ENCODE peak calls at places on chromosomes 11 and 22, in four cellular contexts. One of them, this sample, is unnamed.
A peak's percentile ranks its signal among the peaks of the same experiment; 100 is the strongest.

GRCh38 chr11:70002433-70002832 is 75.7 kb upstream of the ANO1 start:
- DNase-seq in prostate gland: no peak
- DNase-seq in MM.1S: no peak
- DNase-seq in hepatocyte: no peak
- DNase-seq in this sample: no peak

GRCh38 chr22:34855471-34855870 is 210.5 kb upstream of the ISX start:
- DNase-seq in prostate gland: no peak
- DNase-seq in MM.1S: no peak
- DNase-seq in hepatocyte: no peak
- DNase-seq in this sample: no peak

GRCh38 chr11:10752061-10752460 is 1.0 kb downstream of the CTR9 start:
- DNase-seq in hepatocyte: no peak
- DNase-seq in MM.1S: no peak
- DNase-seq in prostate gland: no peak
- DNase-seq in this sample: no peak

GRCh38 chr11:47946682-47947575 is 33.4 kb upstream of the PTPRJ start:
- DNase-seq in hepatocyte: peak; percentile 79
- DNase-seq in MM.1S: no peak
- DNase-seq in prostate gland: peak; percentile 78
- DNase-seq in this sample: no peak

GRCh38 chr22:43345356-43345755 is 2.2 kb upstream of the SCUBE1 start:
- DNase-seq in hepatocyte: no peak
- DNase-seq in prostate gland: no peak
- DNase-seq in MM.1S: no peak
- DNase-seq in this sample: no peak

GRCh38 chr11:104665631-104666030 is 232.6 kb downstream of the CASP12 start:
- DNase-seq in MM.1S: no peak
- DNase-seq in prostate gland: peak; percentile 4
- DNase-seq in hepatocyte: no peak
- DNase-seq in this sample: peak; percentile 17

GRCh38 chr11:15206791-15207190 is 92.1 kb downstream of the INSC start:
- DNase-seq in MM.1S: no peak
- DNase-seq in prostate gland: no peak
- DNase-seq in hepatocyte: no peak
- DNase-seq in this sample: no peak

GRCh38 chr11:15146271-15147003 is 31.7 kb downstream of the INSC start:
- DNase-seq in MM.1S: no peak
- DNase-seq in hepatocyte: no peak
- DNase-seq in prostate gland: no peak
- DNase-seq in this sample: no peak

GRCh38 chr11:67600324-67601029 is 6.3 kb upstream of the NDUFV1 start:
- DNase-seq in hepatocyte: no peak
- DNase-seq in prostate gland: no peak
- DNase-seq in MM.1S: peak; percentile 72
- DNase-seq in this sample: no peak

GRCh38 chr11:125946712-125947418 is 1.0 kb downstream of the VSIG10L2 start:
- DNase-seq in hepatocyte: no peak
- DNase-seq in MM.1S: no peak
- DNase-seq in prostate gland: no peak
- DNase-seq in this sample: no peak

GRCh38 chr22:45997775-45998637 is 21.0 kb upstream of the WNT7B start:
- DNase-seq in MM.1S: peak; percentile 1
- DNase-seq in prostate gland: no peak
- DNase-seq in hepatocyte: no peak
- DNase-seq in this sample: no peak

GRCh38 chr11:96341237-96342130 is 1.5 kb downstream of the MAML2 start:
- DNase-seq in MM.1S: peak; percentile 85
- DNase-seq in prostate gland: peak; percentile 49
- DNase-seq in hepatocyte: peak; percentile 57
- DNase-seq in this sample: peak; percentile 35

GRCh38 chr11:47004595-47005033 is 68.1 kb downstream of the CSTPP1 start:
- DNase-seq in hepatocyte: peak; percentile 91
- DNase-seq in MM.1S: peak; percentile 21
- DNase-seq in prostate gland: peak; percentile 82
- DNase-seq in this sample: peak; percentile 19

GRCh38 chr11:125083312-125084056 is 20.4 kb downstream of the SLC37A2 start:
- DNase-seq in prostate gland: no peak
- DNase-seq in MM.1S: no peak
- DNase-seq in hepatocyte: no peak
- DNase-seq in this sample: no peak

GRCh38 chr11:121416909-121417567 is 35.1 kb upstream of the SORL1 start:
- DNase-seq in hepatocyte: peak; percentile 71
- DNase-seq in MM.1S: no peak
- DNase-seq in prostate gland: peak; percentile 91
- DNase-seq in this sample: peak; percentile 96

GRCh38 chr22:29580200-29580810 is 608 bp downstream of the NIPSNAP1 start:
- DNase-seq in hepatocyte: peak; percentile 71
- DNase-seq in MM.1S: no peak
- DNase-seq in prostate gland: no peak
- DNase-seq in this sample: peak; percentile 28

GRCh38 chr22:42758929-42759629 is 38.4 kb upstream of the A4GALT start:
- DNase-seq in prostate gland: no peak
- DNase-seq in hepatocyte: no peak
- DNase-seq in MM.1S: no peak
- DNase-seq in this sample: no peak

GRCh38 chr11:65553301-65554001 is 4.7 kb downstream of the LTBP3 start:
- DNase-seq in MM.1S: peak; percentile 90
- DNase-seq in prostate gland: no peak
- DNase-seq in hepatocyte: no peak
- DNase-seq in this sample: peak; percentile 96

GRCh38 chr11:57800444-57801184 is 39.0 kb downstream of the CTNND1 start:
- DNase-seq in MM.1S: peak; percentile 61
- DNase-seq in prostate gland: peak; percentile 78
- DNase-seq in hepatocyte: peak; percentile 82
- DNase-seq in this sample: peak; percentile 45

GRCh38 chr11:86627776-86628455 is 44.5 kb downstream of the ME3 start:
- DNase-seq in MM.1S: no peak
- DNase-seq in prostate gland: no peak
- DNase-seq in hepatocyte: no peak
- DNase-seq in this sample: no peak

GRCh38 chr11:74541466-74541865 is 47.9 kb upstream of the LIPT2 start:
- DNase-seq in hepatocyte: no peak
- DNase-seq in prostate gland: no peak
- DNase-seq in MM.1S: no peak
- DNase-seq in this sample: no peak
- H3K27me3 ChIP-seq in hepatocyte: no peaks in the 10 kb centered on the region
- H3K27me3 ChIP-seq in prostate gland: no peaks in the 10 kb centered on the region
- H3K27me3 ChIP-seq in MM.1S: no peaks in the 10 kb centered on the region
- H3K27me3 ChIP-seq in this sample: no peaks in the 10 kb centered on the region

DNA sequence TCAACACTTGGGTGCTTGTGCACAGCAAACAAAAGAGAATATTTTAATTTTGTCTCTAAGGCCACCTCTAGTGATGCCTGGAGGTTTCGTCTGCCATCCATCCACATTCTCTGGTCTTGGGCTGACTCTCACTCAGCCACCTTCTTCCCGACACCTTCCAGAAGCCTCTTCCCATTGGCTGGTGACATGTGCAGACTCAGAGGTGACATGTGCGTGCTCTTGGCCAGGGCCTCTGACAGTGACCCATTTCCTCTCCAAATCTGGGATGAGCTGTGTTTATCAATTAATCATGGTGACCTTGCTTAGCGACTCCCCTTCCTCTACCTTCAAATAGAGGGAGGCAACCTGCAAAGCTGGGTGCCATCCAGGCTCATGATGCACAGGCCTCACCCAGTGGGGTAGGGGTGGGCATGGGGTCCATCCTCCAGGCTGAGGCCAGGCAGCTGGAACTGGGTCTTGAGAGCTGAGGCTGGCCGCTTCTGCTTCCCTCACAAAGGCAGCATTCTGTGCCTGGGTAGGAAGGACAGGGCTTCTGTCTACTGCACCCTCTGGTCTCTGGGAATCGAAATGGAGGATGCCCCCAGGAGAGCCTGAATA is 91.8 kb downstream of the DHCR7 start:
- DNase-seq in prostate gland: no peak
- DNase-seq in MM.1S: no peak
- DNase-seq in hepatocyte: no peak
- DNase-seq in this sample: no peak
- H3K27me3 ChIP-seq in prostate gland: no peaks in the 10 kb centered on the region
- H3K27me3 ChIP-seq in MM.1S: peaks cover 59% of the 10 kb centered on the region
- H3K27me3 ChIP-seq in hepatocyte: no peaks in the 10 kb centered on the region
- H3K27me3 ChIP-seq in this sample: no peaks in the 10 kb centered on the region

DNA sequence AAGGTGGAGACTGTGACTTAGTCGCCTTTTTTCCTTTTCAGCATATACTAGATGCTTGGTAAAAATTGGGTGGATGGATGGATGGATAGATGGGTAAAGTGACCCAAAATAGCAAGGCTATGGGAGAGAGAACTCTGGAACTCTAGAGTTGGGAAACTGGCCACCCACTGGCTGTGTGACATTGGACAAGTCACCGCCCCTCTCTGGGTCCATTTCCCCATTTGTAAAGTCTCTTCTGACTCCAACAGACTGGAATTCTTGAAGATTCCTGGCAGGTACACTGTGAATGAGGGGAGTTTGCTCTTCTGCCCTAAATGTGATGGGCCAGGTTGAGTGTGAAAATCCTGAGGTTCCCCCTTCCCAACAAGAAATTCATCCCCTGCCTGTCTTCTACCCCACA is 8.0 kb downstream of the TKFC start:
- DNase-seq in MM.1S: no peak
- DNase-seq in hepatocyte: no peak
- DNase-seq in prostate gland: no peak
- DNase-seq in this sample: no peak
- H3K27me3 ChIP-seq in MM.1S: no peaks in the 10 kb centered on the region
- H3K27me3 ChIP-seq in hepatocyte: no peaks in the 10 kb centered on the region
- H3K27me3 ChIP-seq in prostate gland: no peaks in the 10 kb centered on the region
- H3K27me3 ChIP-seq in this sample: no peaks in the 10 kb centered on the region

GRCh38 chr22:27880778-27881394 is 38.2 kb downstream of the PITPNB start:
- DNase-seq in prostate gland: peak; percentile 55
- DNase-seq in hepatocyte: peak; percentile 79
- DNase-seq in MM.1S: peak; percentile 57
- DNase-seq in this sample: peak; percentile 28

GRCh38 chr22:27877501-27877900 is 41.6 kb downstream of the PITPNB start:
- DNase-seq in MM.1S: peak; percentile 78
- DNase-seq in hepatocyte: no peak
- DNase-seq in prostate gland: no peak
- DNase-seq in this sample: no peak

GRCh38 chr22:27881404-27881803 is 37.7 kb downstream of the PITPNB start:
- DNase-seq in MM.1S: no peak
- DNase-seq in hepatocyte: no peak
- DNase-seq in prostate gland: peak; percentile 29
- DNase-seq in this sample: no peak

GRCh38 chr22:27876684-27877083 is 42.4 kb downstream of the PITPNB start:
- DNase-seq in hepatocyte: no peak
- DNase-seq in MM.1S: no peak
- DNase-seq in prostate gland: no peak
- DNase-seq in this sample: no peak

GRCh38 chr22:27879923-27880322 is 39.1 kb downstream of the PITPNB start:
- DNase-seq in MM.1S: peak; percentile 39
- DNase-seq in hepatocyte: peak; percentile 50
- DNase-seq in prostate gland: no peak
- DNase-seq in this sample: peak; percentile 19
- H3K27me3 ChIP-seq in MM.1S: no peaks in the 10 kb centered on the region
- H3K27me3 ChIP-seq in hepatocyte: no peaks in the 10 kb centered on the region
- H3K27me3 ChIP-seq in prostate gland: no peaks in the 10 kb centered on the region
- H3K27me3 ChIP-seq in this sample: no peaks in the 10 kb centered on the region

GRCh38 chr22:22431271-22432220 is 77.0 kb downstream of the ZNF280B start:
- DNase-seq in MM.1S: peak; percentile 73
- DNase-seq in prostate gland: peak; percentile 33
- DNase-seq in hepatocyte: peak; percentile 84
- DNase-seq in this sample: peak; percentile 71
- H3K27me3 ChIP-seq in MM.1S: no peaks in the 10 kb centered on the region
- H3K27me3 ChIP-seq in prostate gland: no peaks in the 10 kb centered on the region
- H3K27me3 ChIP-seq in hepatocyte: peaks cover 4% of the 10 kb centered on the region
- H3K27me3 ChIP-seq in this sample: no peaks in the 10 kb centered on the region

DNA sequence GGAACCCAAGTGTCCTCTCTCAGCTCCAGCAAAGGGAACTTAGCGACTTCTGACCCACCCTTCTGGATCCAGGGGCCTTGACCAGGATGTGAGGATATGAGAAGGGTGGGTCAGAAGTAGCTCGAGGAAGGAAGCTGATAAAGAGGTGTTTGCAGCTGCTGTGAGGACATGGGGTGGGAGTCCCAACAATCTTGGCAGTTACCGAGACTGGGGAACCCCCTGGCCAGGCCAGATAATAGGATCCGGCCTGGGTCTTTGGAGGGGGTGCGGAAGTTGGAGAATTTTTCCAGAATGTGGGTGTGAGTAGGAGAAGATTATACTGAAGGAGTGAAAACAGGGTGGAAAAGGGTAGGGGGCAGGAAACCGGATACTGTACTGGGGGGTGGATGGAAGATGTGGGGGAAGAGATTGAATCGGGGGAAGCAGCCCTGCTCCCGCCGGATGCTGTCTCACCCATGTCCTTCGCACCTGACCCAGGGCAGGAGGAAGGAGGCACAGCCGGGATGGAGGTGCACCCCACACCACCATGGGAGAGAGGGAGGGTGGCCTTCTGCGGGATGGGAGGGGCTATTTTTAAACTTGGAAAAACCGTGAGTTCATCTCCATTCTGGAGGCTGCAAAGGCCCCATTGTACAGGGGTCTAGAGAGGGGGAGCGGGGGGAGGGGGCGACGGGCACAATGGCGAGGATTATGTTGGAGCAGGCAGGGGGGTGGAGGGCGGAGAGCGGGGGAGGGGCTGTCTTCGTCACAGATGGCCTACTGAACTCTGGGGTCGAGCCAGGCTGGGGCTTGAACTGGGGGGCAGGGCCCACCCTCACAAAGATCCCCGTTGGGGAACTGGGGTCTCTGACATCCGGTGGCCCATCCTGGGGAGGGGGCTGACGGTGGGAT is 3.0 kb upstream of the MCAM start:
- DNase-seq in MM.1S: no peak
- DNase-seq in prostate gland: no peak
- DNase-seq in hepatocyte: no peak
- DNase-seq in this sample: no peak
- H3K27me3 ChIP-seq in MM.1S: peaks cover 37% of the 10 kb centered on the region
- H3K27me3 ChIP-seq in prostate gland: peaks cover 7% of the 10 kb centered on the region
- H3K27me3 ChIP-seq in hepatocyte: peaks cover 33% of the 10 kb centered on the region
- H3K27me3 ChIP-seq in this sample: peaks cover 49% of the 10 kb centered on the region

GRCh38 chr11:130765369-130765768 is 150.9 kb downstream of the SNX19 start:
- DNase-seq in MM.1S: no peak
- DNase-seq in hepatocyte: no peak
- DNase-seq in prostate gland: no peak
- DNase-seq in this sample: no peak
- H3K27me3 ChIP-seq in MM.1S: no peaks in the 10 kb centered on the region
- H3K27me3 ChIP-seq in hepatocyte: peaks cover 4% of the 10 kb centered on the region
- H3K27me3 ChIP-seq in prostate gland: no peaks in the 10 kb centered on the region
- H3K27me3 ChIP-seq in this sample: peaks cover 11% of the 10 kb centered on the region

GRCh38 chr11:76205252-76206076 is 838 bp downstream of the WNT11 start:
- DNase-seq in hepatocyte: peak; percentile 40
- DNase-seq in MM.1S: no peak
- DNase-seq in prostate gland: no peak
- DNase-seq in this sample: no peak
- H3K27me3 ChIP-seq in hepatocyte: peaks cover 12% of the 10 kb centered on the region
- H3K27me3 ChIP-seq in MM.1S: peaks cover 34% of the 10 kb centered on the region
- H3K27me3 ChIP-seq in prostate gland: no peaks in the 10 kb centered on the region
- H3K27me3 ChIP-seq in this sample: peaks cover 12% of the 10 kb centered on the region

This sample was measured in DND-41.